ENCODE peak calls at places on chromosomes 7 and 10, in ten cellular contexts. K, J, G, O, W, B, E, N, S and P are unnamed samples.

GRCh38 chr7:96589038-96589437 is 120.6 kb downstream of the SEM1 start:
- DNase-seq in K (no peak), J (no peak), G (no peak), O (no peak), W (no peak), B (no peak), E (no peak), N (no peak), S (no peak), P (no peak)

GRCh38 chr10:66294538-66294937 is 631.3 kb upstream of the LRRTM3 start:
- DNase-seq in K (peak), J (no peak), G (no peak), O (no peak), W (no peak), B (no peak), E (no peak), N (no peak), S (no peak), P (no peak)

GRCh38 chr7:138032186-138032585 is 30.3 kb upstream of the CREB3L2 start:
- DNase-seq in K (no peak), J (no peak), G (no peak), O (no peak), W (no peak), B (no peak), E (no peak), N (no peak), S (no peak), P (no peak)

GRCh38 chr10:12103743-12104142 is 25.7 kb upstream of the SEC61A2 start:
- DNase-seq in K (no peak), J (no peak), G (no peak), O (no peak), W (no peak), B (no peak), E (no peak), N (no peak), S (no peak), P (no peak)

GRCh38 chr7:28128608-28129007 is 52.0 kb downstream of the JAZF1 start:
- DNase-seq in K (no peak), J (peak), G (no peak), O (no peak), W (no peak), B (no peak), E (peak), N (no peak), S (no peak), P (no peak)

GRCh38 chr10:71456631-71457030 is 59.9 kb downstream of the CDH23 start:
- DNase-seq in K (no peak), J (no peak), G (no peak), O (no peak), W (no peak), B (no peak), E (no peak), N (no peak), S (no peak), P (no peak)

GRCh38 chr7:40937879-40938278 is 765.0 kb downstream of the INHBA start:
- DNase-seq in K (no peak), J (no peak), G (no peak), O (no peak), W (no peak), B (no peak), E (no peak), N (no peak), S (no peak), P (no peak)

GRCh38 chr7:105216786-105217185 is 171.9 kb downstream of the SRPK2 start:
- DNase-seq in K (no peak), J (no peak), G (no peak), O (no peak), W (no peak), B (no peak), E (no peak), N (no peak), S (no peak), P (no peak)

GRCh38 chr7:151116603-151117002 is 30.3 kb downstream of the AGAP3 start:
- DNase-seq in K (no peak), J (no peak), G (no peak), O (no peak), W (no peak), B (no peak), E (no peak), N (no peak), S (no peak), P (no peak)

GRCh38 chr7:130913721-130914588 is 179.9 kb upstream of the KLF14 start:
- DNase-seq in K (peak), J (no peak), G (no peak), O (no peak), W (no peak), B (no peak), E (no peak), N (no peak), S (no peak), P (no peak)